ENCODE peak calls at places on chromosome 9, in nine cellular contexts. One of them, this sample, is unnamed.

GRCh38 chr9:121871431-121872025 is 220.1 kb downstream of the DAB2IP start:
- DNase-seq in mammary epithelial cell: peak; percentile 37
- DNase-seq in PC-9: no peak
- DNase-seq in GM23248: peak; percentile 85
- DNase-seq in HepG2: no peak
- DNase-seq in PC-3: peak; percentile 40
- DNase-seq in fibroblast of lung: peak; percentile 71
- DNase-seq in K562: no peak
- DNase-seq in HCT116: no peak
- DNase-seq in this sample: no peak

GRCh38 chr9:131598121-131598520 is 52.8 kb downstream of the PRRT1B start:
- DNase-seq in mammary epithelial cell: no peak
- DNase-seq in GM23248: no peak
- DNase-seq in K562: no peak
- DNase-seq in HCT116: no peak
- DNase-seq in fibroblast of lung: no peak
- DNase-seq in PC-3: no peak
- DNase-seq in HepG2: no peak
- DNase-seq in PC-9: no peak
- DNase-seq in this sample: no peak

GRCh38 chr9:34195143-34195542 is 16.3 kb downstream of the UBAP1 start:
- DNase-seq in fibroblast of lung: no peak
- DNase-seq in mammary epithelial cell: no peak
- DNase-seq in HCT116: no peak
- DNase-seq in PC-3: no peak
- DNase-seq in PC-9: no peak
- DNase-seq in K562: no peak
- DNase-seq in GM23248: no peak
- DNase-seq in HepG2: no peak
- DNase-seq in this sample: no peak

GRCh38 chr9:70587143-70587710 is 172.8 kb upstream of the KLF9 start:
- DNase-seq in PC-3: no peak
- DNase-seq in HCT116: no peak
- DNase-seq in PC-9: no peak
- DNase-seq in GM23248: peak; percentile 87
- DNase-seq in mammary epithelial cell: no peak
- DNase-seq in fibroblast of lung: peak; percentile 93
- DNase-seq in HepG2: no peak
- DNase-seq in K562: no peak
- DNase-seq in this sample: peak; percentile 45

GRCh38 chr9:5509573-5509972 is 758 bp upstream of the PDCD1LG2 start:
- DNase-seq in PC-3: peak; percentile 91
- DNase-seq in HCT116: peak; percentile 3
- DNase-seq in PC-9: no peak
- DNase-seq in fibroblast of lung: peak; percentile 100
- DNase-seq in K562: no peak
- DNase-seq in GM23248: peak; percentile 95
- DNase-seq in HepG2: no peak
- DNase-seq in mammary epithelial cell: peak; percentile 80
- DNase-seq in this sample: no peak

GRCh38 chr9:78236511-78236950 is 656 bp downstream of the CEP78 start:
- DNase-seq in GM23248: peak; percentile 36
- DNase-seq in mammary epithelial cell: peak; percentile 50
- DNase-seq in fibroblast of lung: peak; percentile 18
- DNase-seq in HCT116: no peak
- DNase-seq in K562: peak; percentile 34
- DNase-seq in PC-3: no peak
- DNase-seq in PC-9: no peak
- DNase-seq in HepG2: peak; percentile 17
- DNase-seq in this sample: no peak

GRCh38 chr9:34651876-34652602 is at the start of gene IL11RA:
- DNase-seq in HCT116: peak; percentile 80
- DNase-seq in GM23248: peak; percentile 84
- DNase-seq in K562: peak; percentile 96
- DNase-seq in PC-9: peak; percentile 86
- DNase-seq in mammary epithelial cell: peak; percentile 79
- DNase-seq in fibroblast of lung: peak; percentile 88
- DNase-seq in PC-3: peak; percentile 68
- DNase-seq in HepG2: peak; percentile 92
- DNase-seq in this sample: peak; percentile 92

GRCh38 chr9:114053246-114054005 is 24.7 kb downstream of the AMBP start:
- DNase-seq in mammary epithelial cell: no peak
- DNase-seq in K562: no peak
- DNase-seq in GM23248: no peak
- DNase-seq in PC-3: no peak
- DNase-seq in HCT116: no peak
- DNase-seq in fibroblast of lung: no peak
- DNase-seq in HepG2: no peak
- DNase-seq in PC-9: no peak
- DNase-seq in this sample: no peak

GRCh38 chr9:127194881-127195713 is 69.5 kb upstream of the GARNL3 start:
- DNase-seq in PC-9: peak; percentile 72
- DNase-seq in fibroblast of lung: peak; percentile 20
- DNase-seq in HepG2: peak; percentile 79
- DNase-seq in HCT116: peak; percentile 48
- DNase-seq in GM23248: peak; percentile 70
- DNase-seq in mammary epithelial cell: peak; percentile 54
- DNase-seq in PC-3: peak; percentile 80
- DNase-seq in K562: no peak
- DNase-seq in this sample: peak; percentile 59

GRCh38 chr9:79362100-79363081 is 209.4 kb upstream of the TLE4 start:
- DNase-seq in GM23248: no peak
- DNase-seq in mammary epithelial cell: no peak
- DNase-seq in HepG2: no peak
- DNase-seq in PC-9: peak; percentile 1
- DNase-seq in HCT116: no peak
- DNase-seq in fibroblast of lung: peak; percentile 64
- DNase-seq in PC-3: peak; percentile 75
- DNase-seq in K562: no peak
- DNase-seq in this sample: peak; percentile 15

GRCh38 chr9:82474235-82474634 is 485.7 kb downstream of the SPATA31D1 start:
- DNase-seq in K562: no peak
- DNase-seq in PC-3: no peak
- DNase-seq in PC-9: no peak
- DNase-seq in fibroblast of lung: no peak
- DNase-seq in mammary epithelial cell: no peak
- DNase-seq in HepG2: no peak
- DNase-seq in GM23248: no peak
- DNase-seq in HCT116: no peak
- DNase-seq in this sample: no peak

GRCh38 chr9:97628668-97629067 is 4.5 kb downstream of the TSTD2 start:
- DNase-seq in PC-3: no peak
- DNase-seq in GM23248: no peak
- DNase-seq in mammary epithelial cell: no peak
- DNase-seq in HCT116: no peak
- DNase-seq in HepG2: no peak
- DNase-seq in PC-9: no peak
- DNase-seq in fibroblast of lung: no peak
- DNase-seq in K562: no peak
- DNase-seq in this sample: no peak

GRCh38 chr9:135413461-135413860 is 66.1 kb upstream of the PPP1R26 start:
- DNase-seq in PC-3: no peak
- DNase-seq in K562: no peak
- DNase-seq in mammary epithelial cell: no peak
- DNase-seq in PC-9: no peak
- DNase-seq in fibroblast of lung: no peak
- DNase-seq in HepG2: no peak
- DNase-seq in GM23248: no peak
- DNase-seq in HCT116: no peak
- DNase-seq in this sample: no peak

GRCh38 chr9:123031963-123032362 is 1.5 kb upstream of the GPR21 start:
- DNase-seq in PC-3: no peak
- DNase-seq in GM23248: no peak
- DNase-seq in HCT116: no peak
- DNase-seq in PC-9: no peak
- DNase-seq in K562: no peak
- DNase-seq in mammary epithelial cell: no peak
- DNase-seq in HepG2: no peak
- DNase-seq in fibroblast of lung: no peak
- DNase-seq in this sample: no peak

GRCh38 chr9:130385257-130385656 is 59.5 kb upstream of the ASS1 start:
- DNase-seq in PC-9: no peak
- DNase-seq in mammary epithelial cell: no peak
- DNase-seq in fibroblast of lung: no peak
- DNase-seq in K562: no peak
- DNase-seq in PC-3: no peak
- DNase-seq in HepG2: no peak
- DNase-seq in HCT116: no peak
- DNase-seq in GM23248: no peak
- DNase-seq in this sample: no peak

GRCh38 chr9:29432191-29432590 is 1858.9 kb upstream of the C9orf72 start:
- DNase-seq in HCT116: no peak
- DNase-seq in fibroblast of lung: no peak
- DNase-seq in K562: no peak
- DNase-seq in GM23248: no peak
- DNase-seq in PC-3: no peak
- DNase-seq in PC-9: no peak
- DNase-seq in HepG2: no peak
- DNase-seq in mammary epithelial cell: no peak
- DNase-seq in this sample: no peak

GRCh38 chr9:1871486-1872181 is 143.5 kb upstream of the SMARCA2 start:
- DNase-seq in mammary epithelial cell: no peak
- DNase-seq in PC-3: no peak
- DNase-seq in PC-9: no peak
- DNase-seq in HCT116: no peak
- DNase-seq in HepG2: peak; percentile 4
- DNase-seq in fibroblast of lung: no peak
- DNase-seq in K562: no peak
- DNase-seq in GM23248: peak; percentile 31
- DNase-seq in this sample: no peak

GRCh38 chr9:84271004-84271886 is 69.3 kb downstream of the SLC28A3 start:
- DNase-seq in PC-3: no peak
- DNase-seq in HCT116: no peak
- DNase-seq in GM23248: peak; percentile 80
- DNase-seq in HepG2: no peak
- DNase-seq in mammary epithelial cell: no peak
- DNase-seq in fibroblast of lung: peak; percentile 64
- DNase-seq in PC-9: no peak
- DNase-seq in K562: no peak
- DNase-seq in this sample: peak; percentile 79

GRCh38 chr9:134158242-134158641 is 6.1 kb downstream of the RNU6ATAC start:
- DNase-seq in GM23248: no peak
- DNase-seq in HCT116: no peak
- DNase-seq in PC-9: no peak
- DNase-seq in mammary epithelial cell: no peak
- DNase-seq in K562: no peak
- DNase-seq in PC-3: no peak
- DNase-seq in HepG2: no peak
- DNase-seq in fibroblast of lung: no peak
- DNase-seq in this sample: no peak

GRCh38 chr9:110969971-110970381 is 68.3 kb downstream of the LPAR1 start:
- DNase-seq in K562: no peak
- DNase-seq in mammary epithelial cell: peak; percentile 83
- DNase-seq in HepG2: peak; percentile 5
- DNase-seq in HCT116: no peak
- DNase-seq in PC-3: peak; percentile 82
- DNase-seq in fibroblast of lung: peak; percentile 85
- DNase-seq in PC-9: peak; percentile 39
- DNase-seq in GM23248: peak; percentile 80
- DNase-seq in this sample: peak; percentile 54

GRCh38 chr9:110573305-110573704 is 6.2 kb downstream of the SVEP1 start:
- DNase-seq in HCT116: no peak
- DNase-seq in HepG2: no peak
- DNase-seq in K562: no peak
- DNase-seq in GM23248: no peak
- DNase-seq in PC-9: no peak
- DNase-seq in fibroblast of lung: no peak
- DNase-seq in mammary epithelial cell: no peak
- DNase-seq in PC-3: no peak
- DNase-seq in this sample: no peak

GRCh38 chr9:79049371-79049770 is 522.4 kb upstream of the TLE4 start:
- DNase-seq in HCT116: no peak
- DNase-seq in HepG2: no peak
- DNase-seq in K562: no peak
- DNase-seq in mammary epithelial cell: no peak
- DNase-seq in fibroblast of lung: no peak
- DNase-seq in GM23248: no peak
- DNase-seq in PC-9: no peak
- DNase-seq in PC-3: no peak
- DNase-seq in this sample: no peak

GRCh38 chr9:13140843-13141592 is 138.5 kb downstream of the MPDZ start:
- DNase-seq in PC-9: no peak
- DNase-seq in K562: no peak
- DNase-seq in mammary epithelial cell: no peak
- DNase-seq in PC-3: peak; percentile 11
- DNase-seq in GM23248: peak; percentile 30
- DNase-seq in fibroblast of lung: peak; percentile 30
- DNase-seq in HepG2: no peak
- DNase-seq in HCT116: no peak
- DNase-seq in this sample: no peak

GRCh38 chr9:99239341-99240055 is 17.4 kb downstream of the SEC61B start:
- DNase-seq in mammary epithelial cell: peak; percentile 19
- DNase-seq in PC-9: no peak
- DNase-seq in HepG2: no peak
- DNase-seq in HCT116: no peak
- DNase-seq in PC-3: no peak
- DNase-seq in K562: no peak
- DNase-seq in GM23248: peak; percentile 81
- DNase-seq in fibroblast of lung: peak; percentile 60
- DNase-seq in this sample: no peak
- TF ChIP-seq EZH2 in mammary epithelial cell: no peak
- TF ChIP-seq EZH2 in PC-9: no peak
- TF ChIP-seq EZH2 in HepG2: no peak
- TF ChIP-seq EZH2 in HCT116: no peak
- TF ChIP-seq EZH2 in PC-3: no peak
- TF ChIP-seq EZH2 in K562: no peak
- TF ChIP-seq EZH2 in GM23248: no peak
- TF ChIP-seq EZH2 in fibroblast of lung: no peak
- TF ChIP-seq EZH2 in this sample: no peak

GRCh38 chr9:136505406-136506403 is 22.9 kb upstream of the SEC16A start:
- DNase-seq in HCT116: no peak
- DNase-seq in GM23248: no peak
- DNase-seq in K562: no peak
- DNase-seq in PC-3: no peak
- DNase-seq in mammary epithelial cell: no peak
- DNase-seq in PC-9: no peak
- DNase-seq in HepG2: no peak
- DNase-seq in fibroblast of lung: no peak
- DNase-seq in this sample: no peak
- H3K36me3 ChIP-seq in HCT116: peaks cover 8% of the 10 kb centered on the region
- H3K36me3 ChIP-seq in GM23248: no peaks in the 10 kb centered on the region
- H3K36me3 ChIP-seq in K562: peaks cover 85% of the 10 kb centered on the region
- H3K36me3 ChIP-seq in PC-3: no peaks in the 10 kb centered on the region
- H3K36me3 ChIP-seq in mammary epithelial cell: peaks cover 34% of the 10 kb centered on the region
- H3K36me3 ChIP-seq in PC-9: no peaks in the 10 kb centered on the region
- H3K36me3 ChIP-seq in HepG2: no peaks in the 10 kb centered on the region
- H3K36me3 ChIP-seq in fibroblast of lung: peaks cover 38% of the 10 kb centered on the region
- H3K36me3 ChIP-seq in this sample: no peaks in the 10 kb centered on the region

GRCh38 chr9:93209576-93210323 is 25.8 kb downstream of the WNK2 start:
- DNase-seq in HCT116: no peak
- DNase-seq in PC-9: no peak
- DNase-seq in K562: no peak
- DNase-seq in PC-3: no peak
- DNase-seq in GM23248: no peak
- DNase-seq in fibroblast of lung: no peak
- DNase-seq in HepG2: no peak
- DNase-seq in mammary epithelial cell: no peak
- DNase-seq in this sample: no peak
- H3K4me1 ChIP-seq in HCT116: no peaks in the 10 kb centered on the region
- H3K4me1 ChIP-seq in PC-9: no peaks in the 10 kb centered on the region
- H3K4me1 ChIP-seq in K562: no peaks in the 10 kb centered on the region
- H3K4me1 ChIP-seq in PC-3: no peaks in the 10 kb centered on the region
- H3K4me1 ChIP-seq in GM23248: peaks cover 10% of the 10 kb centered on the region
- H3K4me1 ChIP-seq in fibroblast of lung: no peaks in the 10 kb centered on the region
- H3K4me1 ChIP-seq in HepG2: peaks cover 86% of the 10 kb centered on the region
- H3K4me1 ChIP-seq in mammary epithelial cell: no peaks in the 10 kb centered on the region
- H3K4me1 ChIP-seq in this sample: peaks cover 27% of the 10 kb centered on the region

GRCh38 chr9:14349141-14349817 is 35.3 kb upstream of the NFIB start:
- DNase-seq in PC-3: no peak
- DNase-seq in GM23248: no peak
- DNase-seq in mammary epithelial cell: peak; percentile 38
- DNase-seq in PC-9: no peak
- DNase-seq in K562: no peak
- DNase-seq in HepG2: no peak
- DNase-seq in fibroblast of lung: peak; percentile 37
- DNase-seq in HCT116: no peak
- DNase-seq in this sample: no peak
- TF ChIP-seq EZH2 in PC-3: no peak
- TF ChIP-seq EZH2 in GM23248: no peak
- TF ChIP-seq EZH2 in mammary epithelial cell: no peak
- TF ChIP-seq EZH2 in PC-9: no peak
- TF ChIP-seq EZH2 in K562: no peak
- TF ChIP-seq EZH2 in HepG2: no peak
- TF ChIP-seq EZH2 in fibroblast of lung: peak; percentile 48
- TF ChIP-seq EZH2 in HCT116: no peak
- TF ChIP-seq EZH2 in this sample: peak; percentile 73

This sample was measured in hepatocyte.